ENCODE peak calls at places on chromosomes 11 and 22, in eight cellular contexts. L is left ventricle myocardium inferior, B is neural crest cell, V is A549, E is HFFc6, O is H9, H is epithelial cell of proximal tubule, S is esophagus squamous epithelium. C is an unnamed sample.

GRCh38 chr11:1937616-1938342 is 9.4 kb upstream of the MRPL23 start:
- DNase-seq in L (no peak), B (no peak), V (no peak), E (no peak), O (no peak), H (no peak), S (no peak), C (no peak)

GRCh38 chr11:66969584-66970205 is 5.4 kb upstream of the C11orf86 start:
- DNase-seq in L (no peak), B (no peak), V (no peak), E (peak; percentile 80), O (no peak), H (no peak), S (no peak), C (no peak)

GRCh38 chr11:66643745-66644437 is 5.4 kb downstream of the RBM4 start:
- DNase-seq in L (no peak), B (no peak), V (no peak), E (no peak), O (no peak), H (no peak), S (no peak), C (no peak)

GRCh38 chr11:122578168-122578825 is 77.2 kb upstream of the UBASH3B start:
- DNase-seq in L (no peak), B (no peak), V (peak; percentile 28), E (no peak), O (no peak), H (no peak), S (no peak), C (no peak)

GRCh38 chr11:111063711-111064110 is 181.8 kb upstream of the POU2AF2 start:
- DNase-seq in L (no peak), B (no peak), V (no peak), E (no peak), O (no peak), H (no peak), S (no peak), C (no peak)

GRCh38 chr22:50022171-50022819 is 9.7 kb upstream of the IL17REL start:
- DNase-seq in L (no peak), B (no peak), V (no peak), E (no peak), O (peak; percentile 8), H (no peak), S (no peak), C (no peak)

GRCh38 chr22:23237841-23238240 is 57.5 kb downstream of the BCR start:
- DNase-seq in L (no peak), B (no peak), V (no peak), E (no peak), O (no peak), H (no peak), S (no peak), C (no peak)

GRCh38 chr11:44861829-44862545 is 88.7 kb downstream of the TP53I11 start:
- DNase-seq in L (peak; percentile 44), B (no peak), V (peak; percentile 94), E (peak; percentile 98), O (peak; percentile 83), H (peak; percentile 94), S (no peak), C (peak; percentile 95)

GRCh38 chr11:75536786-75537629 is 11.3 kb upstream of the GDPD5 start:
- DNase-seq in L (no peak), B (no peak), V (peak; percentile 60), E (no peak), O (no peak), H (no peak), S (no peak), C (no peak)

GRCh38 chr22:28332410-28332809 is 347.2 kb downstream of the TTC28 start:
- DNase-seq in L (no peak), B (no peak), V (no peak), E (no peak), O (no peak), H (no peak), S (no peak), C (no peak)

GRCh38 chr11:36452987-36453386 is 57.1 kb downstream of the TRAF6 start:
- DNase-seq in L (no peak), B (no peak), V (peak; percentile 15), E (no peak), O (no peak), H (no peak), S (no peak), C (no peak)

GRCh38 chr11:63667993-63668392 is 3.2 kb downstream of the ATL3 start:
- DNase-seq in L (no peak), B (no peak), V (peak; percentile 80), E (peak; percentile 97), O (no peak), H (peak; percentile 55), S (no peak), C (peak; percentile 21)

GRCh38 chr22:39384750-39385480 is 14.7 kb upstream of the TAB1 start:
- DNase-seq in L (no peak), B (peak; percentile 35), V (peak; percentile 60), E (no peak), O (peak; percentile 79), H (no peak), S (no peak), C (no peak)
- TF ChIP-seq CTCF in L (peak; percentile 48), B (peak; percentile 47), V (peak; percentile 15), E (peak; percentile 60), O (peak; percentile 68), H (peak; percentile 55), S (no peak), C (peak; percentile 24)

GRCh38 chr11:73372371-73372993 is 3.7 kb upstream of the RELT start:
- DNase-seq in L (no peak), B (no peak), V (peak; percentile 48), E (peak; percentile 53), O (peak; percentile 68), H (no peak), S (no peak), C (no peak)
- TF ChIP-seq CTCF in L (peak; percentile 29), B (no peak), V (no peak), E (peak; percentile 54), O (peak; percentile 53), H (peak; percentile 51), S (no peak), C (no peak)

DNA sequence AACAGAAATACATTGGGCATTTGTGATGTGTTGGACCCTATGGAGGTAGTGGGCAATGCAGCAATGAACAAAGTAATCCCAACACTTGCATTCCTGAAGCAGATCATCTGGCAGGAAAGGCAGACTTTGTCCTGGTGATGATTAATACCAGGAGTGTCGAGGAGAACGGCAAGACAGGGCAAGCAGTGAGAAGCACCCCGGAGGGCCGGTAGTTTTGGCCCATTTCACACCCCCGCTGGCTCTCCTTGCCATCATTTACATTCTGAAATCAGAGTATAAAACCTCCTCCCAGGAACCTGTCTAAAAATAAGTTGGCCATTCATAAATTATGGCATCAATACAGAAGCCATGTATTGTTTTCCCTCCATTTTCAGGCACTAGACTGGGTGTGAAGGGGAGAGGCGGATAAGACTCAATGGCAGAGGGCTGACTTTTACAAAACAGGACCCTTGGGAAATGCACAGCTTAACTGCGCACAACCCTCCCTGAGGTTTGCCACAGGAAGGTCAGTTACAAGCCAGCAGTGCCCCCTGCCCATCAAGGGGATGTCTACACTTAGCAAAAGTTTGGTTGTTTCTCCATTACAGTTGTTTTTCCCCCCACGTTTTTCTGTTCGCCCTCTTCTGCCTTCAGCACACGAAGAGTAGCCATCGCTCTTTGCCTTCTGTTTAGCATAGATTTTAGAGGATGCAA is 55.6 kb downstream of the OPCML start:
- DNase-seq in L (no peak), B (no peak), V (no peak), E (no peak), O (peak; percentile 44), H (no peak), S (no peak), C (no peak)
- TF ChIP-seq CTCF in L (no peak), B (peak; percentile 23), V (no peak), E (no peak), O (peak; percentile 52), H (no peak), S (no peak), C (no peak)

GRCh38 chr22:42385691-42386090 is 46.5 kb downstream of the NFAM1 start:
- DNase-seq in L (no peak), B (no peak), V (no peak), E (no peak), O (no peak), H (no peak), S (no peak), C (no peak)

GRCh38 chr22:42389137-42389536 is 43.1 kb downstream of the NFAM1 start:
- DNase-seq in L (no peak), B (no peak), V (no peak), E (no peak), O (no peak), H (no peak), S (no peak), C (no peak)

GRCh38 chr22:42388130-42388797 is 43.9 kb downstream of the NFAM1 start:
- DNase-seq in L (no peak), B (peak; percentile 57), V (no peak), E (no peak), O (no peak), H (no peak), S (no peak), C (no peak)

GRCh38 chr22:42384506-42384905 is 47.7 kb downstream of the NFAM1 start:
- DNase-seq in L (no peak), B (no peak), V (no peak), E (no peak), O (no peak), H (no peak), S (no peak), C (no peak)

GRCh38 chr22:42387631-42388030 is 44.6 kb downstream of the NFAM1 start:
- DNase-seq in L (no peak), B (no peak), V (no peak), E (no peak), O (no peak), H (no peak), S (no peak), C (no peak)
- TF ChIP-seq CTCF in L (no peak), B (no peak), V (no peak), E (no peak), O (no peak), H (no peak), S (no peak), C (no peak)

GRCh38 chr22:41487037-41487963 is 18.4 kb downstream of the ACO2 start:
- DNase-seq in L (no peak), B (no peak), V (no peak), E (no peak), O (no peak), H (no peak), S (no peak), C (no peak)
- TF ChIP-seq CTCF in L (no peak), B (no peak), V (no peak), E (no peak), O (no peak), H (no peak), S (no peak), C (no peak)

DNA sequence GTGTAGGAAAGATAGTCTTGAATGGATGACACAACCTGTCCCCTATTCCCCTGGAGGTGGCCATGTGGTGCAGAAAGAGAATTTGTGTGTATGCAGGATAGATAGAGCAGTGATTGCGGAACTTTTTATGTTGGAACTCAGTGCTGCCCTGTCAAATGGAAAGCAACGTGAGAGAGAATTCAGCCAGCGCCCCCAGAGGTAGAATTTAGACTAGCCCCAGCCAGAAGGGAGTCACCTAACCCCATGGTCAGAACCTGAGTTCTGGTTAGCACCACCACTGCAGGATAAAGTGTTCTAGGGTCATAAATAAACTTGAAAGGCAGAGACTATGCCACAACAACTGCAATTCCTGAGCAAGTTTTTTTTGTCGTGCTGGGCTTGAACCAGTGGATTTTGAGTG is 152.9 kb upstream of the GRIA4 start:
- DNase-seq in L (no peak), B (no peak), V (no peak), E (no peak), O (peak; percentile 61), H (no peak), S (no peak), C (no peak)
- TF ChIP-seq CTCF in L (no peak), B (no peak), V (no peak), E (peak; percentile 31), O (peak; percentile 62), H (peak; percentile 26), S (no peak), C (no peak)

C was measured in osteocyte.